ENCODE peak calls at places on chromosome 21, in eight cellular contexts. J is natural killer cell; V is psoas muscle; D is GM13977; H is CD4-positive, alpha-beta T cell; U is mucosa of descending colon; N is thoracic aorta; M is left ventricle myocardium inferior. G is an unnamed sample.

GRCh38 chr21:16476056-16476850 is 746.5 kb downstream of the USP25 start:
- DNase-seq in H (no peak), J (no peak), V (no peak), D (no peak), N (no peak), U (no peak), M (no peak), G (no peak)

GRCh38 chr21:39556176-39556575 is 56.6 kb upstream of the B3GALT5 start:
- DNase-seq in V (no peak), M (no peak), J (no peak), U (no peak), N (no peak), D (no peak), H (no peak), G (no peak)

GRCh38 chr21:26125433-26126167 is 45.0 kb downstream of the APP start:
- DNase-seq in U (no peak), M (no peak), N (no peak), V (no peak), D (no peak), H (no peak), J (no peak), G (no peak)

GRCh38 chr21:36861595-36861883 is 104.9 kb downstream of the HLCS start:
- DNase-seq in J (no peak), D (no peak), U (no peak), H (no peak), M (no peak), V (no peak), N (no peak), G (no peak)

GRCh38 chr21:44511219-44511937 is 28.6 kb downstream of the KRTAP10-1 start:
- DNase-seq in J (no peak), V (no peak), D (no peak), U (no peak), N (no peak), M (no peak), H (no peak), G (no peak)

GRCh38 chr21:35579520-35580293 is 480.6 kb downstream of the SETD4 start:
- DNase-seq in J (no peak), N (no peak), H (no peak), D (no peak), M (no peak), U (no peak), V (no peak), G (no peak)

GRCh38 chr21:34219334-34220020 is 144.3 kb upstream of the KCNE2 start:
- DNase-seq in J (no peak), H (no peak), M (no peak), N (no peak), U (no peak), V (no peak), D (no peak), G (no peak)

GRCh38 chr21:18617291-18617690 is 213.7 kb upstream of the TMPRSS15 start:
- DNase-seq in N (no peak), H (no peak), D (no peak), V (no peak), M (no peak), U (no peak), J (no peak), G (no peak)

GRCh38 chr21:44456915-44457736 is 1.8 kb downstream of the LRRC3 start:
- DNase-seq in N (no peak), V (peak), J (no peak), M (no peak), U (peak), D (no peak), H (no peak), G (peak)

GRCh38 chr21:40671721-40672120 is 175.2 kb downstream of the DSCAM start:
- DNase-seq in M (no peak), V (no peak), H (no peak), N (no peak), U (no peak), J (no peak), D (no peak), G (no peak)

GRCh38 chr21:25857308-25858099 is 122.7 kb downstream of the GABPA start:
- DNase-seq in M (no peak), H (no peak), V (no peak), D (no peak), N (no peak), U (no peak), J (no peak), G (no peak)

DNA sequence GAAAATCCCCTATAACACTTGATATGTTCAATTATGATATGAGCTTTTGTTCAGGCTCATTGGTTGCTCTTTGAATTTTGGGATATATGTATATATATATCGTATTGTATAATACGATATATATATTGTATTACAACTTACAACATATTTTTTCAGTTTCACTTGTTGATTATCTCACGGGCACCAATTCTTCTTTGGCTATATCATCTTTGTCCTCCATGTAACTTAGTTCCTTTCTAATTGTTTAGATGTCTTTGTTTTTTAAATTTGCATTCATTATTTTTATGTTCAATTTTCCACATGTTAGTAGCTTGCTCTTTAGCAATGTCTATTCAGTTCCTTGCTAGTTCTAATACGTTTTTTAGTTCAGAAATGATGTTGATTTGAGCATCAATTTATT is 150.0 kb downstream of the BACH1 start:
- DNase-seq in M (no peak), V (no peak), N (no peak), H (no peak), U (no peak), D (no peak), J (no peak), G (no peak)
- TF ChIP-seq CTCF in M (no peak), V (no peak), N (no peak), H (no peak), U (no peak), D (no peak), J (no peak), G (no peak)

DNA sequence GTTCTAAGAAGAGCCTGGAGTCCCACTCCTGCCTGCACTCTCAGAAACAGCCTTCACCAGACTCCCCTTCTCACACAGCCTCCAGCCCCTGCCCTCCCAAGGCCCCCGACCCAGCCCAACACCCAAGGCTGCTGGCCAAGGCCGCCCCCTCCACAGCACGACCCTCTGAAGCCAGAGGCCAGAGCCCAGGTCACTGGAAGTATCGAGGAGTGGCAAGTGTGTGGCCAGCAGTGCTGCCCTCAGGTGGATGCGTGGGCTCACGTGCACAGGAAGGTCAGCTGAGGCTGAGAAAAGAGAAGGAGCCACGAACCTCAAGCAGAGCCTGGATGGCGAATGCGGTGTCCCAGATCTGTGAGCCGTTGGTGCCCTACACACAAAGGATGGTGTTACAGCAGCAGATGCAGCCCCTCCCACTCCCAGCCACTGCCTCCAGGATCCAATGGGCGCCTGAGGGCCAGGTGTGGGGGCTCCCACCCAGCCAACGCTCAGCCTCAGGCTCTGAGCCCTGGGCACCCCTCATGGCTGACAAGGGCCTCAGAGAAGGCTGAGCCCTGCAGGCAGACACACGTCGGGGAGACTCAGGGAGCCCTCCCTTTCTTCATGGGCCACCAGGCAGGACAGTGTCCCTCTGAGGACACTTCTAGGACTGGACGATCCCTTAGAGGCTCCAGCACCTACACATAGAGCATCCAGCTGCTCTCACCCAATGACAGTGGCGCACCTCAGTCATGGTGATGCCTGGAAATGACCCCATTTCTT is 18.0 kb downstream of the LSS start:
- DNase-seq in D (no peak), N (no peak), V (no peak), M (no peak), H (no peak), J (no peak), U (no peak), G (no peak)
- TF ChIP-seq CTCF in D (peak), N (no peak), V (no peak), M (no peak), H (no peak), J (no peak), U (no peak), G (no peak)

GRCh38 chr21:32381571-32381970 is 11.2 kb downstream of the URB1 start:
- DNase-seq in N (no peak), U (no peak), J (no peak), V (no peak), D (no peak), M (no peak), H (no peak), G (no peak)

GRCh38 chr21:32382108-32382601 is 10.7 kb downstream of the URB1 start:
- DNase-seq in V (no peak), H (no peak), D (no peak), N (no peak), J (no peak), M (no peak), U (no peak), G (no peak)

GRCh38 chr21:32380940-32381339 is 11.9 kb downstream of the URB1 start:
- DNase-seq in N (no peak), U (no peak), M (no peak), J (no peak), D (no peak), H (no peak), V (no peak), G (no peak)

GRCh38 chr21:32386195-32386870 is 6.5 kb downstream of the URB1 start:
- DNase-seq in U (no peak), D (no peak), J (no peak), V (no peak), H (no peak), M (peak), N (peak), G (no peak)

DNA sequence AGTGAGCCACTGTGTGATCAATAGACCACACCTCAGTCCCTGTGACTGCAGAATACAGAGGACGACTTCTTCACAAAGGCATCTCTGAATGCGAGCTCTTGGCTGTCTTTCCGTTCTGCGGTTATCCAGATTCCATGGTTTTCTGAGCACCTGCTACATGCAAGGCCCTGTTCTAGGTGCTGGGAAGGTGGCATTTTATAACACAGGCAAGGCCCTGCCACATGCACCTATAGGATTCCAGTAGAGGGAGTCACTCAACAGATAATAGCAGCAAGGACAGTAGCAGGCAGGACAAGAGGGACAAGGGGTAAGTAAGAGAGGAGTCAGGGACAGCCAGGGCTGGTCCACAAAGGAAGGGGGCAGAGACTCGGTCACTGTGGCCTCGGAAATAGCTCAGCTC is 9.0 kb downstream of the URB1 start:
- DNase-seq in V (no peak), D (no peak), M (no peak), J (no peak), H (no peak), N (no peak), U (no peak), G (no peak)
- TF ChIP-seq CTCF in V (no peak), D (no peak), M (peak), J (no peak), H (no peak), N (no peak), U (no peak), G (no peak)

DNA sequence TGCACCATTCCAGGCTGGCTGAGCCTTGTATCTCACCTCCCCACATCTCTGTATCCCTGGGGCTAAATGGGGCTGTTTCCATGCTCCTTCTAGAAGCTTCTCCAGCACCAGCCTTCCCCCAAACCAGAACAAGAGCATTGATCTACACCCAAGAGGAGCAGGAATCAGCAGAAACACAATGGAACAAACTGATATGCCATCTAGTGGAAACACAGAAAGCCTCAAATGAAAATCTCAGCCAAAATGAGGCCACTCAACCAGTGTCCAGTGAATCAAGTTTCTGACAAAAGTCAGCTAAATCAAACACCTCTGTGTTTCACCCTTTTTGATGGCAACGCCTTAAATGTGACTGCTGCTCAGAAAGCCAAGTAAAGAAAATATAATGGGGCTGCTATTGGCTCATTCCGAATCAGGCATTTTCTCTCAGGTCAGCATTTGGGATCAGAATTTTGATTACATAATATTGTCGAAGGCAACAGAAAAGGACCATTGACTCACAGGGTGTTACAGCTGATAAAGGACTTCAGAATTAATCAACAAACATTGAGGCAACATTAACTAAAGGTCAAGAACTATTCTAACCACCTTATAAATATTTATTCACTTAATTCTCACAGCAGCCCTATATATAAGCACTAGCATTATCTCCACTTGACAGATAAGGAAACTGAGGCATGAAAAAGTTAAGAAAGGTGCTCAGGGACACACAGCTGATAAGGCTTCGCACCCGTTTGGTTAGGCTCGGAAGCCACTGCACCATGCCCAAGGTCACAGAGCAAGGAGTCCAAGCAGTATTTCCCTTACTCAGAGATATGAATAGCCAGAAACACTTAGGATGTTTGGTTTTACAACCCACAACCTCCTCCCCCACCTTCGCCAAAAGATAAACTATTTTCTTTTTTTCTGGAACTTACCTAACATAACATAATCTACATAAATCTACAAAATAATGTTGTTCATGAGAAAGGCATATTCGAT is 85.8 kb upstream of the KCNJ15 start:
- DNase-seq in D (no peak), J (no peak), H (no peak), V (no peak), N (no peak), M (no peak), U (no peak), G (no peak)
- TF ChIP-seq CTCF in D (no peak), J (no peak), H (no peak), V (no peak), N (no peak), M (no peak), U (no peak), G (peak)

DNA sequence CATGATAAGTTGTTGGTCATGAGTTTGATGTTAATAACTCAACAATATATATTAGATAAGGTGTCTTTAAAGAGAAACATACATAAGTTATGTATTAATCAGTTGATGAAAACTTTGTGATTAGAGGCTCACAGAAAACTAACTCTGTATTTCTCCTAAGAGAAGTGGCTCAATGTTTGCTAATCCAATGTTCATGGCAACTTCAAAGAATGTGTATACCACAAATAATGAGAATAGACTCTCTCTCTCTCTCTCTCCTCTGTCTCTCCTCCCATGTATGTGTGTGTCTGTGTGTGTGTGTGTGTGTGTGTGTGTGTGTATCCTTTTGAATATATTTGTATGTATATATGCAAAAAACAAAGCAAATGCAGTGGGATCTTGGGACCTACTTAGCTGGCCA is 1304.9 kb downstream of the MRPL39 start:
- DNase-seq in M (no peak), N (no peak), U (no peak), V (no peak), H (no peak), J (no peak), D (no peak), G (no peak)
- TF ChIP-seq CTCF in M (no peak), N (no peak), U (no peak), V (no peak), H (no peak), J (no peak), D (no peak), G (no peak)